ENCODE peak calls at places on chromosomes 16 and 17, in four cellular contexts. X is heart right ventricle, O is endothelial cell, Z is AG08396. T is an unnamed sample.

GRCh38 chr17:77581480-77581879 is 377.0 kb upstream of the TNRC6C start:
- DNase-seq in O (no peak), X (no peak), Z (no peak), T (no peak)

GRCh38 chr16:424623-425081 is 797 bp upstream of the RAB11FIP3 start:
- DNase-seq in X (peak), O (peak), Z (peak), T (peak)

GRCh38 chr17:12909511-12909910 is 108.3 kb downstream of the ELAC2 start:
- DNase-seq in Z (no peak), O (no peak), X (no peak), T (no peak)

GRCh38 chr16:71919033-71919432 is 23.7 kb downstream of the IST1 start:
- DNase-seq in X (no peak), Z (no peak), O (no peak), T (no peak)

GRCh38 chr17:2059125-2059836 is 4.4 kb downstream of the HIC1 start:
- DNase-seq in X (no peak), O (no peak), Z (no peak), T (no peak)

GRCh38 chr17:79874329-79874981 is 35.2 kb upstream of the CBX4 start:
- DNase-seq in O (peak), Z (peak), X (no peak), T (no peak)

GRCh38 chr17:28928061-28928460 is 23.3 kb downstream of the PHF12 start:
- DNase-seq in Z (no peak), O (no peak), X (no peak), T (no peak)

GRCh38 chr16:84379008-84379730 is 10.8 kb downstream of the ATP2C2 start:
- DNase-seq in X (no peak), Z (no peak), O (no peak), T (no peak)

GRCh38 chr17:40547079-40547784 is 18.0 kb downstream of the CCR7 start:
- DNase-seq in Z (no peak), X (no peak), O (no peak), T (peak)

GRCh38 chr16:27717726-27718125 is 167.8 kb downstream of the KATNIP start:
- DNase-seq in Z (no peak), X (no peak), O (no peak), T (no peak)

GRCh38 chr17:74268052-74268451 is 6.0 kb upstream of the DNAI2 start:
- DNase-seq in X (no peak), O (no peak), Z (no peak), T (no peak)

GRCh38 chr17:35731239-35731931 is at the start of gene RASL10B:
- DNase-seq in X (peak), O (peak), Z (peak), T (peak)

GRCh38 chr17:77834170-77835115 is 124.1 kb upstream of the TNRC6C start:
- DNase-seq in O (no peak), Z (peak), X (peak), T (peak)

GRCh38 chr17:17021194-17021863 is 20.9 kb upstream of the MPRIP start:
- DNase-seq in Z (no peak), X (peak), O (no peak), T (no peak)

GRCh38 chr16:66267287-66268137 is 99.0 kb upstream of the CDH5 start:
- DNase-seq in O (no peak), X (no peak), Z (no peak), T (no peak)

GRCh38 chr17:27764589-27764988 is 35.7 kb downstream of the NOS2 start:
- DNase-seq in O (no peak), Z (no peak), X (no peak), T (no peak)

GRCh38 chr17:15377608-15378007 is 36.2 kb upstream of the TEKT3 start:
- DNase-seq in X (no peak), O (no peak), Z (peak), T (no peak)

GRCh38 chr17:80219013-80219776 is 938 bp downstream of the SGSH start:
- DNase-seq in X (peak), O (peak), Z (peak), T (peak)

GRCh38 chr16:1915732-1916653 is 2.2 kb downstream of the HS3ST6 start:
- DNase-seq in Z (no peak), X (no peak), O (no peak), T (no peak)

GRCh38 chr16:11326084-11326736 is 19.0 kb upstream of the RMI2 start:
- DNase-seq in O (no peak), X (no peak), Z (no peak), T (no peak)

GRCh38 chr17:49337900-49338299 is 24.1 kb downstream of the ZNF652 start:
- DNase-seq in Z (no peak), O (no peak), X (no peak), T (peak)

GRCh38 chr16:25210758-25211157 is 6.0 kb upstream of the AQP8 start:
- DNase-seq in Z (no peak), O (no peak), X (no peak), T (no peak)

GRCh38 chr17:36507266-36507665 is 20.8 kb downstream of the ZNHIT3 start:
- DNase-seq in X (no peak), O (no peak), Z (no peak), T (no peak)

GRCh38 chr17:56023851-56024250 is 129.4 kb upstream of the ANKFN1 start:
- DNase-seq in Z (no peak), X (no peak), O (no peak), T (no peak)

GRCh38 chr16:77408607-77409006 is 26.2 kb downstream of the ADAMTS18 start:
- DNase-seq in O (no peak), Z (no peak), X (no peak), T (no peak)

GRCh38 chr16:25034916-25035315 is 19.7 kb upstream of the ARHGAP17 start:
- DNase-seq in O (no peak), X (no peak), Z (no peak), T (no peak)

GRCh38 chr16:53745753-53746258 is 41.9 kb downstream of the FTO start:
- DNase-seq in O (no peak), Z (no peak), X (no peak), T (no peak)

GRCh38 chr17:81794509-81794908 is 9.4 kb upstream of the GCGR start:
- DNase-seq in X (no peak), Z (no peak), O (no peak), T (no peak)

GRCh38 chr17:79295307-79295706 is 220.7 kb downstream of the ENGASE start:
- DNase-seq in Z (no peak), X (no peak), O (no peak), T (no peak)

GRCh38 chr17:73419896-73420295 is 108.1 kb upstream of the CDC42EP4 start:
- DNase-seq in Z (no peak), X (no peak), O (no peak), T (no peak)

T was measured in uterus.